ENCODE peak calls at places on chromosome 15, in four cellular contexts. One of them, this sample, is unnamed.

GRCh38 chr15:62899090-62899493 is 143.5 kb upstream of the TPM1 start:
- DNase-seq in uterus: peak
- DNase-seq in sigmoid colon: peak
- DNase-seq in transverse colon: peak
- DNase-seq in this sample: no peak

GRCh38 chr15:74653426-74654082 is 37.9 kb downstream of the CLK3 start:
- DNase-seq in sigmoid colon: peak
- DNase-seq in uterus: no peak
- DNase-seq in transverse colon: peak
- DNase-seq in this sample: peak

GRCh38 chr15:38414351-38414750 is 39.6 kb upstream of the FAM98B start:
- DNase-seq in uterus: peak
- DNase-seq in transverse colon: peak
- DNase-seq in sigmoid colon: peak
- DNase-seq in this sample: peak

GRCh38 chr15:25989327-25989726 is 126.2 kb upstream of the ATP10A start:
- DNase-seq in uterus: no peak
- DNase-seq in sigmoid colon: no peak
- DNase-seq in transverse colon: no peak
- DNase-seq in this sample: no peak

GRCh38 chr15:79653533-79653932 is 221.4 kb downstream of the MINAR1 start:
- DNase-seq in sigmoid colon: no peak
- DNase-seq in uterus: no peak
- DNase-seq in transverse colon: no peak
- DNase-seq in this sample: no peak

GRCh38 chr15:101141926-101142527 is 109.8 kb downstream of the CHSY1 start:
- DNase-seq in uterus: no peak
- DNase-seq in transverse colon: no peak
- DNase-seq in sigmoid colon: peak
- DNase-seq in this sample: no peak

GRCh38 chr15:32096867-32097266 is 66.6 kb downstream of the CHRNA7 start:
- DNase-seq in sigmoid colon: no peak
- DNase-seq in uterus: no peak
- DNase-seq in transverse colon: no peak
- DNase-seq in this sample: no peak

GRCh38 chr15:85044251-85044853 is 62.7 kb downstream of the PDE8A start:
- DNase-seq in uterus: peak
- DNase-seq in sigmoid colon: peak
- DNase-seq in transverse colon: peak
- DNase-seq in this sample: no peak

GRCh38 chr15:42084465-42085235 is 9.7 kb downstream of the PLA2G4D start:
- DNase-seq in transverse colon: peak
- DNase-seq in uterus: peak
- DNase-seq in sigmoid colon: no peak
- DNase-seq in this sample: peak

GRCh38 chr15:34709866-34710265 is 44.9 kb downstream of the GJD2 start:
- DNase-seq in uterus: no peak
- DNase-seq in transverse colon: no peak
- DNase-seq in sigmoid colon: no peak
- DNase-seq in this sample: no peak

GRCh38 chr15:85415779-85416178 is 35.4 kb downstream of the AKAP13 start:
- DNase-seq in transverse colon: no peak
- DNase-seq in sigmoid colon: no peak
- DNase-seq in uterus: no peak
- DNase-seq in this sample: no peak

GRCh38 chr15:35305906-35306305 is 220.8 kb upstream of the NANOGP8 start:
- DNase-seq in uterus: peak
- DNase-seq in transverse colon: no peak
- DNase-seq in sigmoid colon: no peak
- DNase-seq in this sample: no peak

GRCh38 chr15:62052714-62053113 is 7.5 kb downstream of the VPS13C start:
- DNase-seq in sigmoid colon: no peak
- DNase-seq in transverse colon: no peak
- DNase-seq in uterus: no peak
- DNase-seq in this sample: no peak

GRCh38 chr15:78634251-78635145 is 6.5 kb downstream of the CHRNB4 start:
- DNase-seq in transverse colon: no peak
- DNase-seq in uterus: no peak
- DNase-seq in sigmoid colon: no peak
- DNase-seq in this sample: no peak

GRCh38 chr15:68304611-68305337 is 27.2 kb downstream of the FEM1B start:
- DNase-seq in sigmoid colon: no peak
- DNase-seq in transverse colon: no peak
- DNase-seq in uterus: peak
- DNase-seq in this sample: no peak

GRCh38 chr15:31409196-31409595 is 82.6 kb downstream of the KLF13 start:
- DNase-seq in uterus: no peak
- DNase-seq in sigmoid colon: no peak
- DNase-seq in transverse colon: no peak
- DNase-seq in this sample: no peak

GRCh38 chr15:98773616-98774015 is 125.3 kb downstream of the IGF1R start:
- DNase-seq in uterus: no peak
- DNase-seq in sigmoid colon: no peak
- DNase-seq in transverse colon: no peak
- DNase-seq in this sample: no peak

GRCh38 chr15:75904241-75904631 is 558 bp downstream of the FBXO22 start:
- DNase-seq in transverse colon: peak
- DNase-seq in sigmoid colon: no peak
- DNase-seq in uterus: peak
- DNase-seq in this sample: no peak

GRCh38 chr15:69026355-69026754 is 11.9 kb downstream of the NOX5 start:
- DNase-seq in sigmoid colon: no peak
- DNase-seq in transverse colon: no peak
- DNase-seq in uterus: no peak
- DNase-seq in this sample: no peak

GRCh38 chr15:73602992-73603391 is 30.2 kb downstream of the NPTN start:
- DNase-seq in sigmoid colon: no peak
- DNase-seq in transverse colon: no peak
- DNase-seq in uterus: no peak
- DNase-seq in this sample: no peak

GRCh38 chr15:69729167-69729748 is 276.6 kb downstream of the RPLP1 start:
- DNase-seq in sigmoid colon: no peak
- DNase-seq in uterus: no peak
- DNase-seq in transverse colon: peak
- DNase-seq in this sample: peak

GRCh38 chr15:57296473-57297162 is 79.7 kb upstream of the CGNL1 start:
- DNase-seq in uterus: no peak
- DNase-seq in transverse colon: peak
- DNase-seq in sigmoid colon: no peak
- DNase-seq in this sample: no peak

GRCh38 chr15:26662226-26662750 is 110.6 kb downstream of the GABRB3 start:
- DNase-seq in transverse colon: no peak
- DNase-seq in sigmoid colon: no peak
- DNase-seq in uterus: no peak
- DNase-seq in this sample: no peak

GRCh38 chr15:70853855-70854668 is at the start of gene LARP6:
- DNase-seq in uterus: peak
- DNase-seq in transverse colon: peak
- DNase-seq in sigmoid colon: peak
- DNase-seq in this sample: peak

GRCh38 chr15:45919806-45920205 is 285.0 kb downstream of the SQOR start:
- DNase-seq in uterus: no peak
- DNase-seq in transverse colon: no peak
- DNase-seq in sigmoid colon: no peak
- DNase-seq in this sample: peak

GRCh38 chr15:44536298-44536961 is 517 bp upstream of the EIF3J start:
- DNase-seq in uterus: no peak
- DNase-seq in transverse colon: peak
- DNase-seq in sigmoid colon: no peak
- DNase-seq in this sample: peak

GRCh38 chr15:51375966-51376640 is 34.6 kb downstream of the GLDN start:
- DNase-seq in uterus: no peak
- DNase-seq in transverse colon: no peak
- DNase-seq in sigmoid colon: no peak
- DNase-seq in this sample: no peak

GRCh38 chr15:65981837-65982696 is 112.8 kb downstream of the RAB11A start:
- DNase-seq in transverse colon: peak
- DNase-seq in uterus: no peak
- DNase-seq in sigmoid colon: no peak
- DNase-seq in this sample: no peak

GRCh38 chr15:85331666-85332261 is 48.6 kb upstream of the AKAP13 start:
- DNase-seq in uterus: no peak
- DNase-seq in transverse colon: no peak
- DNase-seq in sigmoid colon: no peak
- DNase-seq in this sample: no peak

GRCh38 chr15:75049392-75049791 is 26.0 kb downstream of the PPCDC start:
- DNase-seq in uterus: peak
- DNase-seq in sigmoid colon: peak
- DNase-seq in transverse colon: peak
- DNase-seq in this sample: no peak

GRCh38 chr15:29736745-29737023 is 85.6 kb downstream of the TJP1 start:
- DNase-seq in transverse colon: no peak
- DNase-seq in uterus: no peak
- DNase-seq in sigmoid colon: no peak
- DNase-seq in this sample: peak

GRCh38 chr15:91889143-91889815 is 35.8 kb downstream of the SLCO3A1 start:
- DNase-seq in transverse colon: no peak
- DNase-seq in sigmoid colon: no peak
- DNase-seq in uterus: no peak
- DNase-seq in this sample: no peak
- TF ChIP-seq POLR2A in transverse colon: no peak
- TF ChIP-seq POLR2A in sigmoid colon: no peak
- TF ChIP-seq POLR2A in uterus: no peak
- TF ChIP-seq POLR2A in this sample: no peak

DNA sequence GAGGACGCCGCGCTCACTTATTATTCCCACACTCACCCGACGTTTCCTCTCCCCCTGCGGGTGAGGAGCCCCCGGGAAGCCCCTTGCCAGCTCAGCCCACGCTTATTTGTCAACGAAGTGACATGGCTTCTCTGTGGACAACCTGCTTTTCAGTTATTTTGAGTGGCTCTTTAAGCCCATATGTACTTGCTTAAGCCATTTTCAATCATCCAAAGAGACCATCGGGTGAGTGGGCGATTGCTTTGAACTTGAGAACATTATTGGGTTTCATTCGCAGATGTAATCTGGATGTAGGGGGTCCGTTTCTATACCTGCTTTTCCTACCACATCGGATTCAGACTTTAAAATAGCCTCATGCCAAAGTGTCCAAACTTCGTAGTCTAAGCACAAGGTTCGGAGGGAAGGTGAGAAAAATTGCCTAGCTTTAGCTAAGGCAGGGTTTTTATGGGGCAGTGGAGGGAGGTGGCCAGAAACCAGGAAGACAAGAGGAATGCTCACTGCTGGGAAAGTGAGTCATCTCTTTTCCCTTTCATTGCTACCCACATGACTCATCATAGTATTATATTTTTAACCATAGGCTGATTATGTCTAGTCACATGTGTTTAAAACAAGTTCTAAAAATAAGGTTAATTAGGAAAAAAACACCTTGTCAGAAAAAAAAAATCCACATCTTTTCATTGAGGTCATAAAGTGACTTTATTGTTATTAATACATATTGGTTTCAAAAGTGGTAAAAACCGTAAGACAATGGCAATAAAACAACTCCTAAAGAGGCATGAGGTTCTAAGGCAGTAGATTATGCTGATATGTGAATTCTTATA is 773.1 kb upstream of the NR2F2 start:
- DNase-seq in uterus: peak
- DNase-seq in sigmoid colon: no peak
- DNase-seq in transverse colon: no peak
- DNase-seq in this sample: peak
- TF ChIP-seq POLR2A in uterus: no peak
- TF ChIP-seq POLR2A in sigmoid colon: no peak
- TF ChIP-seq POLR2A in transverse colon: no peak
- TF ChIP-seq POLR2A in this sample: no peak

DNA sequence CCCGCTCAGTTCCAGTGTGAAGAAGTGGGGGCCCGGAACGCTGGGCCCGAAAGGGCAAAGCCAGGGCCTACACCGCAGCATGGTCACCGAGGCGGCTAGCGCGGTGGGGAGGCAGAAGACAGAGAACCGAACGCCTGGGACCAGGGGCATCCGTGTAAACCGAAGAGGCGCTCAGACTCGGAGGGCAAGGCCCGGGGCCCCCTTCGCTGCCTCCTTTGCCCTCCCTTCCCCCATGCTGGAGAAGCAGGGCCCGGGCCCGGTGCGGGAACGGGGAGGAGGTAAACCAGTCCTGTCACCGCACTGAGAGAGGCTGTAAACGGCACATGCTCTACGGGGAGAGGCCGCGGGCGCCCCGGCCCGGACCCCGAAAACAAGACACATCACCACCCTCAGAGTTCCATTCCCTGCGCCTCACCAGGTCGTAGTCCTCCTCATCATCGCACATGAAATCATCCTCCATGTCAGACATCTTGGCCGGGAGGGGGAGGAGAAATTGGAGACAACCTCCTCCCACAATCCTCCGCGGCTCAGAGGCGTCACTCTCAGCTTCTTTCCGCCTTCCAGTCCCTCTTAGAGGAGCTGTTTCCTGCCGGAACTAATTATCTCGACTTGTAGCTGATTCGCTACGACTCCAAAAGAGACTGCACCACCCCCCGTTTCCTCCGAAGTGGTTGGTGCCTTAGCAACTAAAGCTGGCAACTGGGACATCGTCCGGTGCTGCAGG is at the start of gene COPS2:
- DNase-seq in uterus: peak
- DNase-seq in transverse colon: peak
- DNase-seq in sigmoid colon: peak
- DNase-seq in this sample: peak
- TF ChIP-seq POLR2A in uterus: peak
- TF ChIP-seq POLR2A in transverse colon: peak
- TF ChIP-seq POLR2A in sigmoid colon: peak
- TF ChIP-seq POLR2A in this sample: peak

DNA sequence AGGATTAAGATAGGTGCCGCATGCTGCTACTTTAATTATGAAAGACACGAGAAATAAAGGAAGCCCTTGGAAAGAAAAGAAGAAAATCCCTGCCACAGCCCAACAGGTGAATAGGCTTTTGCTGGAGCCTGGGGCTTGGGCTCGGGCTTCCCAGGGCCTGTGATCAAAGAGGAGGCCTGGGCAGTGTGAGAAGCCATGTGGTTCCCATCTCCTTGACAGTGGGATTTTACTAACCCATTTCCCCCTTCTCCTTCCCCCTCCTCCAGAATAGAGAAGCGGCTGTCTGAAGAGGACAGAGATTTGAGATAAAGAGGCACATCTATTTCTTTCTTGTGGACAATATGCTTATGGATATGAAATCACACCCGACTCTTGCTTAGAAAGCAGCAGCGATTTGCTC is 369.1 kb downstream of the MCTP2 start:
- DNase-seq in transverse colon: no peak
- DNase-seq in sigmoid colon: no peak
- DNase-seq in uterus: no peak
- DNase-seq in this sample: no peak
- TF ChIP-seq POLR2A in transverse colon: no peak
- TF ChIP-seq POLR2A in sigmoid colon: no peak
- TF ChIP-seq POLR2A in uterus: no peak
- TF ChIP-seq POLR2A in this sample: no peak

GRCh38 chr15:90232941-90233700 is 620 bp downstream of the CIB1 start:
- DNase-seq in sigmoid colon: peak
- DNase-seq in transverse colon: peak
- DNase-seq in uterus: no peak
- DNase-seq in this sample: peak
- TF ChIP-seq POLR2A in sigmoid colon: no peak
- TF ChIP-seq POLR2A in transverse colon: peak
- TF ChIP-seq POLR2A in uterus: no peak
- TF ChIP-seq POLR2A in this sample: no peak